ENCODE peak calls at places on chromosome 12, in ten cellular contexts. One of them, this sample, is unnamed.

GRCh38 chr12:49288922-49289555 is 5.9 kb upstream of the PRPH start:
- DNase-seq in lower lobe of right lung: no peak
- DNase-seq in GM23338: no peak
- DNase-seq in PC-3: no peak
- DNase-seq in BE2C: no peak
- DNase-seq in breast epithelium: no peak
- DNase-seq in prostate gland: no peak
- DNase-seq in upper lobe of left lung: no peak
- DNase-seq in cardiac muscle cell: no peak
- DNase-seq in gastrocnemius medialis: no peak
- DNase-seq in this sample: no peak

GRCh38 chr12:106452309-106452708 is 94.8 kb downstream of the POLR3B start:
- DNase-seq in lower lobe of right lung: no peak
- DNase-seq in upper lobe of left lung: no peak
- DNase-seq in cardiac muscle cell: no peak
- DNase-seq in GM23338: no peak
- DNase-seq in BE2C: no peak
- DNase-seq in breast epithelium: no peak
- DNase-seq in PC-3: no peak
- DNase-seq in prostate gland: no peak
- DNase-seq in gastrocnemius medialis: no peak
- DNase-seq in this sample: no peak

GRCh38 chr12:121227294-121227693 is 17.4 kb downstream of the P2RX4 start:
- DNase-seq in prostate gland: peak; percentile 70
- DNase-seq in cardiac muscle cell: no peak
- DNase-seq in BE2C: no peak
- DNase-seq in GM23338: no peak
- DNase-seq in gastrocnemius medialis: no peak
- DNase-seq in breast epithelium: peak; percentile 71
- DNase-seq in PC-3: peak; percentile 91
- DNase-seq in lower lobe of right lung: peak; percentile 82
- DNase-seq in upper lobe of left lung: peak; percentile 86
- DNase-seq in this sample: no peak

GRCh38 chr12:57460457-57461325 is 1.1 kb downstream of the GLI1 start:
- DNase-seq in gastrocnemius medialis: no peak
- DNase-seq in prostate gland: no peak
- DNase-seq in BE2C: peak; percentile 46
- DNase-seq in upper lobe of left lung: no peak
- DNase-seq in GM23338: peak; percentile 91
- DNase-seq in breast epithelium: no peak
- DNase-seq in cardiac muscle cell: peak; percentile 59
- DNase-seq in PC-3: no peak
- DNase-seq in lower lobe of right lung: no peak
- DNase-seq in this sample: no peak

GRCh38 chr12:18120899-18121298 is 30.9 kb upstream of the RERGL start:
- DNase-seq in lower lobe of right lung: no peak
- DNase-seq in gastrocnemius medialis: no peak
- DNase-seq in BE2C: no peak
- DNase-seq in breast epithelium: no peak
- DNase-seq in cardiac muscle cell: no peak
- DNase-seq in upper lobe of left lung: no peak
- DNase-seq in PC-3: no peak
- DNase-seq in GM23338: no peak
- DNase-seq in prostate gland: no peak
- DNase-seq in this sample: no peak

GRCh38 chr12:116074686-116075085 is 202.8 kb downstream of the MED13L start:
- DNase-seq in breast epithelium: no peak
- DNase-seq in gastrocnemius medialis: no peak
- DNase-seq in prostate gland: no peak
- DNase-seq in BE2C: no peak
- DNase-seq in lower lobe of right lung: no peak
- DNase-seq in cardiac muscle cell: no peak
- DNase-seq in GM23338: no peak
- DNase-seq in PC-3: no peak
- DNase-seq in upper lobe of left lung: no peak
- DNase-seq in this sample: no peak

GRCh38 chr12:130715150-130715995 is 726 bp downstream of the RIMBP2 start:
- DNase-seq in GM23338: peak; percentile 26
- DNase-seq in prostate gland: no peak
- DNase-seq in gastrocnemius medialis: no peak
- DNase-seq in lower lobe of right lung: no peak
- DNase-seq in breast epithelium: no peak
- DNase-seq in cardiac muscle cell: peak; percentile 29
- DNase-seq in upper lobe of left lung: no peak
- DNase-seq in PC-3: no peak
- DNase-seq in BE2C: peak; percentile 62
- DNase-seq in this sample: no peak

GRCh38 chr12:75834591-75834990 is 197.0 kb downstream of the PHLDA1 start:
- DNase-seq in upper lobe of left lung: no peak
- DNase-seq in GM23338: no peak
- DNase-seq in gastrocnemius medialis: no peak
- DNase-seq in cardiac muscle cell: no peak
- DNase-seq in breast epithelium: no peak
- DNase-seq in prostate gland: no peak
- DNase-seq in lower lobe of right lung: no peak
- DNase-seq in BE2C: peak; percentile 35
- DNase-seq in PC-3: peak; percentile 19
- DNase-seq in this sample: no peak

GRCh38 chr12:101889216-101889752 is 11.9 kb downstream of the DRAM1 start:
- DNase-seq in GM23338: no peak
- DNase-seq in gastrocnemius medialis: no peak
- DNase-seq in cardiac muscle cell: no peak
- DNase-seq in PC-3: no peak
- DNase-seq in breast epithelium: no peak
- DNase-seq in lower lobe of right lung: no peak
- DNase-seq in prostate gland: no peak
- DNase-seq in upper lobe of left lung: no peak
- DNase-seq in BE2C: no peak
- DNase-seq in this sample: no peak

GRCh38 chr12:122947352-122947792 is 18.9 kb downstream of the ABCB9 start:
- DNase-seq in lower lobe of right lung: peak; percentile 81
- DNase-seq in PC-3: no peak
- DNase-seq in breast epithelium: peak; percentile 87
- DNase-seq in BE2C: no peak
- DNase-seq in gastrocnemius medialis: peak; percentile 41
- DNase-seq in prostate gland: no peak
- DNase-seq in GM23338: no peak
- DNase-seq in upper lobe of left lung: peak; percentile 71
- DNase-seq in cardiac muscle cell: no peak
- DNase-seq in this sample: peak; percentile 46

GRCh38 chr12:81987351-81987750 is 228.2 kb upstream of the PPFIA2 start:
- DNase-seq in GM23338: no peak
- DNase-seq in breast epithelium: no peak
- DNase-seq in PC-3: no peak
- DNase-seq in lower lobe of right lung: no peak
- DNase-seq in prostate gland: no peak
- DNase-seq in upper lobe of left lung: no peak
- DNase-seq in BE2C: no peak
- DNase-seq in cardiac muscle cell: peak; percentile 11
- DNase-seq in gastrocnemius medialis: no peak
- DNase-seq in this sample: no peak

GRCh38 chr12:118126119-118126757 is 9.7 kb upstream of the PEBP1 start:
- DNase-seq in BE2C: no peak
- DNase-seq in GM23338: no peak
- DNase-seq in PC-3: no peak
- DNase-seq in breast epithelium: peak; percentile 68
- DNase-seq in prostate gland: no peak
- DNase-seq in cardiac muscle cell: no peak
- DNase-seq in gastrocnemius medialis: peak; percentile 65
- DNase-seq in upper lobe of left lung: peak; percentile 72
- DNase-seq in lower lobe of right lung: peak; percentile 74
- DNase-seq in this sample: peak; percentile 65

GRCh38 chr12:76778358-76778757 is 14.4 kb downstream of the ZDHHC17 start:
- DNase-seq in PC-3: no peak
- DNase-seq in GM23338: no peak
- DNase-seq in cardiac muscle cell: no peak
- DNase-seq in upper lobe of left lung: no peak
- DNase-seq in prostate gland: no peak
- DNase-seq in lower lobe of right lung: no peak
- DNase-seq in breast epithelium: no peak
- DNase-seq in gastrocnemius medialis: peak; percentile 52
- DNase-seq in BE2C: no peak
- DNase-seq in this sample: no peak

GRCh38 chr12:113991224-113992044 is 25.3 kb upstream of the RBM19 start:
- DNase-seq in upper lobe of left lung: no peak
- DNase-seq in cardiac muscle cell: no peak
- DNase-seq in gastrocnemius medialis: no peak
- DNase-seq in breast epithelium: no peak
- DNase-seq in prostate gland: no peak
- DNase-seq in PC-3: no peak
- DNase-seq in GM23338: no peak
- DNase-seq in lower lobe of right lung: no peak
- DNase-seq in BE2C: no peak
- DNase-seq in this sample: no peak
- TF ChIP-seq CTCF in upper lobe of left lung: no peak
- TF ChIP-seq CTCF in cardiac muscle cell: no peak
- TF ChIP-seq CTCF in gastrocnemius medialis: no peak
- TF ChIP-seq CTCF in breast epithelium: no peak
- TF ChIP-seq CTCF in prostate gland: no peak
- TF ChIP-seq CTCF in PC-3: no peak
- TF ChIP-seq CTCF in GM23338: no peak
- TF ChIP-seq CTCF in lower lobe of right lung: no peak
- TF ChIP-seq CTCF in BE2C: no peak
- TF ChIP-seq CTCF in this sample: no peak

DNA sequence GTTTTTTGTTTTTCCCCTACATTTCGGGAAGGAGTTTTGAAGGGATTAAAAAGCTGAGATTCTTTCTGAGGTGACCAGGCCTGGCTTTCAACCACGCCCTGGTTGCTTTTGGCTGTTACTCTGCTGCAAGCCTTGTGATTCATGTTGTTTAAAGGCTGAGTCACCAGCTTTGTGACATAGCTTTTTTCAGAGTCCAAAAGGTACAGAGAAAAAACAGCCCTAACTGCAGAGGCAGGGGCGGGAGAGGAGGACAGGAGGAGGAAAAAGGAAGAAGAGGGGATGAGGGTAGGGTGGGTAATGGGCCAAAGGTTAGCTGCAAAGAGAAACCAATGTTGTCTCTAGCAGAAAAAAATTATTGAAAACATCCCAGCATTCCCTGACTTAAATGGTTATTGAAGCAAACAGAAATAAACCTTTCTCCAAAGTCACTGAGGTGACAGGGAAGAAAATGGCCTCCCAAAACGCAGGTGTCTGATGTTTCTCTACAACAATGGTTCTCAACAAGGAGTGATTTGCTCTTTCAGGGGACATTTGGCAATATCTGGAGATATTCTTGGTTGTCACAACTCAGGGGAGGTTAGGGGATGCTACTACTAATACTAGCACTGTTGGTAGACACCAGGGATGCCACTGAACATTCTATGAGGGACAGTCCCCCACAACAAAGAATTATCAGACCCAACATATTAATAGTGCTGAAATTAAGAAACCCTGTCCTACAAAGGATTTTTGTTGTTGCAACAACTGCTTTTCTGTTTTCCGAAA is 2.1 kb upstream of the UBC start:
- DNase-seq in gastrocnemius medialis: peak; percentile 91
- DNase-seq in PC-3: peak; percentile 99
- DNase-seq in cardiac muscle cell: no peak
- DNase-seq in upper lobe of left lung: peak; percentile 88
- DNase-seq in BE2C: no peak
- DNase-seq in lower lobe of right lung: no peak
- DNase-seq in GM23338: peak; percentile 46
- DNase-seq in breast epithelium: peak; percentile 85
- DNase-seq in prostate gland: peak; percentile 89
- DNase-seq in this sample: no peak
- H3K4me1 ChIP-seq in gastrocnemius medialis: peaks cover 36% of the 10 kb centered on the region
- H3K4me1 ChIP-seq in PC-3: peaks cover 54% of the 10 kb centered on the region
- H3K4me1 ChIP-seq in cardiac muscle cell: peaks cover 40% of the 10 kb centered on the region
- H3K4me1 ChIP-seq in upper lobe of left lung: peaks cover 39% of the 10 kb centered on the region
- H3K4me1 ChIP-seq in BE2C: peaks cover 17% of the 10 kb centered on the region
- H3K4me1 ChIP-seq in lower lobe of right lung: peaks cover 69% of the 10 kb centered on the region
- H3K4me1 ChIP-seq in GM23338: peaks cover 46% of the 10 kb centered on the region
- H3K4me1 ChIP-seq in breast epithelium: peaks cover 7% of the 10 kb centered on the region
- H3K4me1 ChIP-seq in prostate gland: peaks cover 4% of the 10 kb centered on the region
- H3K4me1 ChIP-seq in this sample: peaks cover 59% of the 10 kb centered on the region

GRCh38 chr12:60066655-60067054 is 470.8 kb downstream of the SLC16A7 start:
- DNase-seq in upper lobe of left lung: no peak
- DNase-seq in BE2C: no peak
- DNase-seq in lower lobe of right lung: no peak
- DNase-seq in PC-3: no peak
- DNase-seq in prostate gland: no peak
- DNase-seq in GM23338: no peak
- DNase-seq in cardiac muscle cell: no peak
- DNase-seq in gastrocnemius medialis: no peak
- DNase-seq in breast epithelium: no peak
- DNase-seq in this sample: no peak

GRCh38 chr12:60072911-60073310 is 477.1 kb downstream of the SLC16A7 start:
- DNase-seq in BE2C: no peak
- DNase-seq in upper lobe of left lung: no peak
- DNase-seq in PC-3: peak; percentile 76
- DNase-seq in cardiac muscle cell: no peak
- DNase-seq in breast epithelium: no peak
- DNase-seq in lower lobe of right lung: no peak
- DNase-seq in gastrocnemius medialis: no peak
- DNase-seq in prostate gland: no peak
- DNase-seq in GM23338: peak; percentile 8
- DNase-seq in this sample: no peak

GRCh38 chr12:60071759-60072191 is 475.9 kb downstream of the SLC16A7 start:
- DNase-seq in breast epithelium: no peak
- DNase-seq in cardiac muscle cell: no peak
- DNase-seq in prostate gland: no peak
- DNase-seq in upper lobe of left lung: no peak
- DNase-seq in GM23338: no peak
- DNase-seq in PC-3: peak; percentile 81
- DNase-seq in BE2C: no peak
- DNase-seq in gastrocnemius medialis: no peak
- DNase-seq in lower lobe of right lung: no peak
- DNase-seq in this sample: no peak

GRCh38 chr12:60070541-60070940 is 474.7 kb downstream of the SLC16A7 start:
- DNase-seq in breast epithelium: no peak
- DNase-seq in prostate gland: no peak
- DNase-seq in PC-3: peak; percentile 85
- DNase-seq in GM23338: no peak
- DNase-seq in BE2C: no peak
- DNase-seq in upper lobe of left lung: no peak
- DNase-seq in lower lobe of right lung: no peak
- DNase-seq in gastrocnemius medialis: no peak
- DNase-seq in cardiac muscle cell: no peak
- DNase-seq in this sample: no peak
- H3K4me3 ChIP-seq in breast epithelium: no peak overlapping the region
- H3K4me3 ChIP-seq in prostate gland: no peak overlapping the region
- H3K4me3 ChIP-seq in PC-3: no peak overlapping the region
- H3K4me3 ChIP-seq in GM23338: no peak overlapping the region
- H3K4me3 ChIP-seq in BE2C: no peak overlapping the region
- H3K4me3 ChIP-seq in upper lobe of left lung: no peak overlapping the region
- H3K4me3 ChIP-seq in lower lobe of right lung: no peak overlapping the region
- H3K4me3 ChIP-seq in gastrocnemius medialis: no peak overlapping the region
- H3K4me3 ChIP-seq in cardiac muscle cell: no peak overlapping the region
- H3K4me3 ChIP-seq in this sample: no peak overlapping the region

DNA sequence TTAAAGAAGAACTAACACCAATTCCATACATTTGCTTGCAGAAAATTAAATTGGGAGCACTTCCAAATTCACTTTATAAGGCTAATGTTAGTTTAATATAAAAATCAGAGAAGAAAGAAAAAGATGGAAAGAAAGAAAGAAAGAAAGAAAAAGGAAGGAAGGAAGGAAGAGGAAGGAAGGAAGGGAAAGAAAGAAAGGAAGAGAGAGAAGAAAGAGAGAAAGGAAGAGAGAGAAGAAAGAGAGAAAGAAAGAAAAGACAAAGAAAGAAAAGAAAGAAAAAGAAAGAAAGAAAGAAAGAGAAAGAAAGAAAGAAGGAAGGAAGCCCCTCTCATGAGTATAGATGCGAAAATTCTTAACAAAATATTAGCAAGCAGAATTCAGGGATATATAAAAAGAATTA is 267.7 kb downstream of the RPAP3 start:
- DNase-seq in GM23338: no peak
- DNase-seq in gastrocnemius medialis: no peak
- DNase-seq in lower lobe of right lung: no peak
- DNase-seq in PC-3: no peak
- DNase-seq in breast epithelium: no peak
- DNase-seq in cardiac muscle cell: no peak
- DNase-seq in prostate gland: no peak
- DNase-seq in BE2C: no peak
- DNase-seq in upper lobe of left lung: no peak
- DNase-seq in this sample: no peak
- TF ChIP-seq CTCF in GM23338: no peak
- TF ChIP-seq CTCF in gastrocnemius medialis: no peak
- TF ChIP-seq CTCF in lower lobe of right lung: no peak
- TF ChIP-seq CTCF in PC-3: no peak
- TF ChIP-seq CTCF in breast epithelium: no peak
- TF ChIP-seq CTCF in cardiac muscle cell: no peak
- TF ChIP-seq CTCF in prostate gland: no peak
- TF ChIP-seq CTCF in BE2C: no peak
- TF ChIP-seq CTCF in upper lobe of left lung: no peak
- TF ChIP-seq CTCF in this sample: no peak